ENCODE peak calls at places on chromosomes 12 and 14, in nine cellular contexts. One of them, this sample, is unnamed.

GRCh38 chr12:120944645-120945217 is 33.6 kb upstream of the HNF1A start:
- DNase-seq in GM23338: peak; percentile 89
- DNase-seq in brain microvascular endothelial cell: peak; percentile 31
- DNase-seq in astrocyte of the cerebellum: peak; percentile 6
- DNase-seq in HL-60: peak; percentile 21
- DNase-seq in stimulated activated naive CD8-positive, alpha-beta T cell treated with anti-CD3 and anti-CD28 coated beads, Interleukin-15, amount 100 ng/mL, for 72 hours: peak; percentile 70
- DNase-seq in AG10803: peak; percentile 39
- DNase-seq in heart right ventricle: peak; percentile 44
- DNase-seq in germinal center: peak; percentile 67
- DNase-seq in this sample: peak; percentile 52

GRCh38 chr12:63124778-63125177 is 26.2 kb downstream of the AVPR1A start:
- DNase-seq in stimulated activated naive CD8-positive, alpha-beta T cell treated with anti-CD3 and anti-CD28 coated beads, Interleukin-15, amount 100 ng/mL, for 72 hours: no peak
- DNase-seq in GM23338: no peak
- DNase-seq in brain microvascular endothelial cell: no peak
- DNase-seq in germinal center: no peak
- DNase-seq in heart right ventricle: no peak
- DNase-seq in astrocyte of the cerebellum: no peak
- DNase-seq in HL-60: no peak
- DNase-seq in AG10803: peak; percentile 20
- DNase-seq in this sample: no peak

GRCh38 chr12:67193705-67194104 is 75.5 kb upstream of the CAND1 start:
- DNase-seq in brain microvascular endothelial cell: peak; percentile 42
- DNase-seq in germinal center: no peak
- DNase-seq in GM23338: peak; percentile 70
- DNase-seq in astrocyte of the cerebellum: peak; percentile 28
- DNase-seq in heart right ventricle: peak; percentile 4
- DNase-seq in AG10803: peak; percentile 16
- DNase-seq in HL-60: no peak
- DNase-seq in stimulated activated naive CD8-positive, alpha-beta T cell treated with anti-CD3 and anti-CD28 coated beads, Interleukin-15, amount 100 ng/mL, for 72 hours: no peak
- DNase-seq in this sample: no peak

GRCh38 chr12:4331842-4332241 is 10.8 kb downstream of the TIGAR start:
- DNase-seq in astrocyte of the cerebellum: no peak
- DNase-seq in germinal center: no peak
- DNase-seq in brain microvascular endothelial cell: no peak
- DNase-seq in HL-60: no peak
- DNase-seq in GM23338: no peak
- DNase-seq in AG10803: no peak
- DNase-seq in heart right ventricle: no peak
- DNase-seq in stimulated activated naive CD8-positive, alpha-beta T cell treated with anti-CD3 and anti-CD28 coated beads, Interleukin-15, amount 100 ng/mL, for 72 hours: no peak
- DNase-seq in this sample: no peak

GRCh38 chr12:23253191-23253590 is 628.2 kb downstream of the ETNK1 start:
- DNase-seq in heart right ventricle: no peak
- DNase-seq in GM23338: no peak
- DNase-seq in HL-60: no peak
- DNase-seq in stimulated activated naive CD8-positive, alpha-beta T cell treated with anti-CD3 and anti-CD28 coated beads, Interleukin-15, amount 100 ng/mL, for 72 hours: no peak
- DNase-seq in brain microvascular endothelial cell: peak; percentile 38
- DNase-seq in AG10803: no peak
- DNase-seq in astrocyte of the cerebellum: no peak
- DNase-seq in germinal center: no peak
- DNase-seq in this sample: no peak

GRCh38 chr12:15453613-15454012 is 131.3 kb downstream of the PTPRO start:
- DNase-seq in germinal center: no peak
- DNase-seq in astrocyte of the cerebellum: no peak
- DNase-seq in brain microvascular endothelial cell: no peak
- DNase-seq in HL-60: peak; percentile 28
- DNase-seq in heart right ventricle: no peak
- DNase-seq in stimulated activated naive CD8-positive, alpha-beta T cell treated with anti-CD3 and anti-CD28 coated beads, Interleukin-15, amount 100 ng/mL, for 72 hours: no peak
- DNase-seq in GM23338: no peak
- DNase-seq in AG10803: no peak
- DNase-seq in this sample: no peak

GRCh38 chr12:2853626-2854025 is 3.2 kb downstream of the TEX52 start:
- DNase-seq in brain microvascular endothelial cell: peak; percentile 85
- DNase-seq in AG10803: peak; percentile 75
- DNase-seq in heart right ventricle: peak; percentile 85
- DNase-seq in germinal center: peak; percentile 69
- DNase-seq in HL-60: no peak
- DNase-seq in GM23338: peak; percentile 95
- DNase-seq in astrocyte of the cerebellum: peak; percentile 62
- DNase-seq in stimulated activated naive CD8-positive, alpha-beta T cell treated with anti-CD3 and anti-CD28 coated beads, Interleukin-15, amount 100 ng/mL, for 72 hours: peak; percentile 38
- DNase-seq in this sample: peak; percentile 83

GRCh38 chr14:31902915-31903646 is 174.0 kb upstream of the ARHGAP5 start:
- DNase-seq in AG10803: no peak
- DNase-seq in GM23338: no peak
- DNase-seq in HL-60: no peak
- DNase-seq in brain microvascular endothelial cell: no peak
- DNase-seq in astrocyte of the cerebellum: no peak
- DNase-seq in heart right ventricle: no peak
- DNase-seq in stimulated activated naive CD8-positive, alpha-beta T cell treated with anti-CD3 and anti-CD28 coated beads, Interleukin-15, amount 100 ng/mL, for 72 hours: no peak
- DNase-seq in germinal center: no peak
- DNase-seq in this sample: no peak

GRCh38 chr14:45867046-45867894 is 614.3 kb upstream of the MIS18BP1 start:
- DNase-seq in brain microvascular endothelial cell: no peak
- DNase-seq in stimulated activated naive CD8-positive, alpha-beta T cell treated with anti-CD3 and anti-CD28 coated beads, Interleukin-15, amount 100 ng/mL, for 72 hours: no peak
- DNase-seq in astrocyte of the cerebellum: no peak
- DNase-seq in HL-60: no peak
- DNase-seq in germinal center: no peak
- DNase-seq in AG10803: no peak
- DNase-seq in GM23338: no peak
- DNase-seq in heart right ventricle: no peak
- DNase-seq in this sample: no peak

GRCh38 chr14:20177433-20177974 is 13.2 kb upstream of the OR11G2 start:
- DNase-seq in heart right ventricle: no peak
- DNase-seq in brain microvascular endothelial cell: no peak
- DNase-seq in GM23338: no peak
- DNase-seq in astrocyte of the cerebellum: no peak
- DNase-seq in stimulated activated naive CD8-positive, alpha-beta T cell treated with anti-CD3 and anti-CD28 coated beads, Interleukin-15, amount 100 ng/mL, for 72 hours: no peak
- DNase-seq in AG10803: no peak
- DNase-seq in HL-60: no peak
- DNase-seq in germinal center: no peak
- DNase-seq in this sample: no peak

GRCh38 chr12:104721944-104722343 is 236.1 kb downstream of the SLC41A2 start:
- DNase-seq in brain microvascular endothelial cell: no peak
- DNase-seq in GM23338: no peak
- DNase-seq in HL-60: no peak
- DNase-seq in germinal center: no peak
- DNase-seq in stimulated activated naive CD8-positive, alpha-beta T cell treated with anti-CD3 and anti-CD28 coated beads, Interleukin-15, amount 100 ng/mL, for 72 hours: no peak
- DNase-seq in heart right ventricle: no peak
- DNase-seq in astrocyte of the cerebellum: no peak
- DNase-seq in AG10803: no peak
- DNase-seq in this sample: no peak

GRCh38 chr12:20798561-20798960 is 11.9 kb upstream of the SLCO1B3 start:
- DNase-seq in HL-60: no peak
- DNase-seq in GM23338: peak; percentile 63
- DNase-seq in brain microvascular endothelial cell: peak; percentile 31
- DNase-seq in stimulated activated naive CD8-positive, alpha-beta T cell treated with anti-CD3 and anti-CD28 coated beads, Interleukin-15, amount 100 ng/mL, for 72 hours: no peak
- DNase-seq in heart right ventricle: no peak
- DNase-seq in AG10803: no peak
- DNase-seq in germinal center: no peak
- DNase-seq in astrocyte of the cerebellum: peak; percentile 23
- DNase-seq in this sample: peak; percentile 40

GRCh38 chr12:100461330-100461973 is 12.2 kb upstream of the NR1H4 start:
- DNase-seq in stimulated activated naive CD8-positive, alpha-beta T cell treated with anti-CD3 and anti-CD28 coated beads, Interleukin-15, amount 100 ng/mL, for 72 hours: no peak
- DNase-seq in germinal center: no peak
- DNase-seq in AG10803: no peak
- DNase-seq in heart right ventricle: no peak
- DNase-seq in HL-60: no peak
- DNase-seq in brain microvascular endothelial cell: no peak
- DNase-seq in astrocyte of the cerebellum: no peak
- DNase-seq in GM23338: no peak
- DNase-seq in this sample: no peak

GRCh38 chr12:779745-780734 is 27.7 kb downstream of the WNK1 start:
- DNase-seq in HL-60: no peak
- DNase-seq in astrocyte of the cerebellum: peak; percentile 34
- DNase-seq in stimulated activated naive CD8-positive, alpha-beta T cell treated with anti-CD3 and anti-CD28 coated beads, Interleukin-15, amount 100 ng/mL, for 72 hours: no peak
- DNase-seq in germinal center: no peak
- DNase-seq in heart right ventricle: no peak
- DNase-seq in brain microvascular endothelial cell: peak; percentile 13
- DNase-seq in GM23338: no peak
- DNase-seq in AG10803: peak; percentile 89
- DNase-seq in this sample: peak; percentile 21

GRCh38 chr14:82084813-82085212 is 551.2 kb upstream of the SEL1L start:
- DNase-seq in heart right ventricle: no peak
- DNase-seq in AG10803: no peak
- DNase-seq in GM23338: no peak
- DNase-seq in astrocyte of the cerebellum: no peak
- DNase-seq in brain microvascular endothelial cell: no peak
- DNase-seq in stimulated activated naive CD8-positive, alpha-beta T cell treated with anti-CD3 and anti-CD28 coated beads, Interleukin-15, amount 100 ng/mL, for 72 hours: no peak
- DNase-seq in HL-60: no peak
- DNase-seq in germinal center: no peak
- DNase-seq in this sample: no peak